ENCODE peak calls at places on chromosomes 13 and 19, in nine cellular contexts. D is lung; C is neural progenitor cell; O is heart left ventricle; G is CD8-positive, alpha-beta T cell; L is heart right ventricle; P is hepatocyte; Q is BE2C; Y is cardiac muscle cell. A is an unnamed sample. For H3K27me3 and H3K4me1, the result is how much of the 10 kb centered on the place peaks cover.

GRCh38 chr19:47275866-47276461 is 1.3 kb downstream of the INAFM1 start:
- DNase-seq in D (no peak), C (no peak), O (no peak), G (no peak), L (peak), P (no peak), Q (peak), Y (no peak), A (no peak)

GRCh38 chr13:28449826-28450773 is 44.8 kb downstream of the FLT1 start:
- DNase-seq in D (no peak), C (no peak), O (no peak), G (no peak), L (no peak), P (no peak), Q (no peak), Y (no peak), A (no peak)

GRCh38 chr13:28719656-28720055 is 886 bp upstream of the SLC46A3 start:
- DNase-seq in D (no peak), C (no peak), O (no peak), G (no peak), L (no peak), P (no peak), Q (no peak), Y (no peak), A (no peak)

GRCh38 chr13:40146586-40147240 is 491.3 kb downstream of the COG6 start:
- DNase-seq in D (no peak), C (no peak), O (no peak), G (no peak), L (no peak), P (no peak), Q (no peak), Y (no peak), A (no peak)

GRCh38 chr13:51154029-51154555 is 43.0 kb upstream of the C13orf42 start:
- DNase-seq in D (no peak), C (no peak), O (no peak), G (no peak), L (no peak), P (no peak), Q (no peak), Y (no peak), A (no peak)

GRCh38 chr19:7415163-7415856 is 66.6 kb downstream of the ARHGEF18 start:
- DNase-seq in D (peak), C (no peak), O (no peak), G (no peak), L (no peak), P (peak), Q (no peak), Y (no peak), A (peak)

GRCh38 chr19:13277104-13277809 is 127.0 kb downstream of the IER2 start:
- DNase-seq in D (peak), C (peak), O (no peak), G (peak), L (peak), P (peak), Q (peak), Y (peak), A (peak)

GRCh38 chr19:10861118-10861651 is 10.2 kb upstream of the CARM1 start:
- DNase-seq in D (no peak), C (peak), O (peak), G (no peak), L (no peak), P (no peak), Q (peak), Y (peak), A (peak)

GRCh38 chr13:23921451-23921888 is 24.2 kb upstream of the C1QTNF9B start:
- DNase-seq in D (no peak), C (peak), O (no peak), G (no peak), L (no peak), P (peak), Q (no peak), Y (peak), A (no peak)

GRCh38 chr13:96680898-96681297 is 313.4 kb downstream of the OXGR1 start:
- DNase-seq in D (no peak), C (no peak), O (no peak), G (no peak), L (no peak), P (no peak), Q (no peak), Y (no peak), A (no peak)

GRCh38 chr13:49641810-49642291 is 13.5 kb downstream of the ARL11 start:
- DNase-seq in D (peak), C (no peak), O (no peak), G (no peak), L (no peak), P (peak), Q (no peak), Y (no peak), A (no peak)

GRCh38 chr19:41666075-41666474 is 22.0 kb downstream of the CEACAM7 start:
- DNase-seq in D (no peak), C (no peak), O (no peak), G (no peak), L (no peak), P (no peak), Q (no peak), Y (no peak), A (no peak)

GRCh38 chr13:30051531-30052060 is 201.2 kb upstream of the UBL3 start:
- DNase-seq in D (no peak), C (no peak), O (no peak), G (no peak), L (no peak), P (no peak), Q (no peak), Y (no peak), A (no peak)

GRCh38 chr19:47512183-47512947 is 2.5 kb downstream of the NAPA start:
- DNase-seq in D (peak), C (no peak), O (no peak), G (no peak), L (no peak), P (peak), Q (no peak), Y (no peak), A (peak)

GRCh38 chr19:1065606-1066109 is 1.3 kb upstream of the ARHGAP45 start:
- DNase-seq in D (peak), C (no peak), O (no peak), G (no peak), L (no peak), P (peak), Q (no peak), Y (peak), A (no peak)

GRCh38 chr19:2613507-2614295 is 88.8 kb downstream of the GNG7 start:
- DNase-seq in D (no peak), C (peak), O (peak), G (peak), L (peak), P (peak), Q (peak), Y (peak), A (no peak)

GRCh38 chr19:8585894-8586750 is 8.9 kb upstream of the MYO1F start:
- DNase-seq in D (peak), C (peak), O (no peak), G (peak), L (peak), P (peak), Q (peak), Y (peak), A (peak)

GRCh38 chr13:102825921-102826706 is 19.7 kb upstream of the ERCC5 start:
- DNase-seq in D (no peak), C (no peak), O (no peak), G (no peak), L (no peak), P (no peak), Q (no peak), Y (no peak), A (no peak)

GRCh38 chr19:13243971-13244370 is 93.8 kb downstream of the IER2 start:
- DNase-seq in D (no peak), C (no peak), O (no peak), G (no peak), L (no peak), P (no peak), Q (no peak), Y (no peak), A (no peak)

GRCh38 chr13:95608640-95609280 is 35.7 kb downstream of the DZIP1 start:
- DNase-seq in D (no peak), C (no peak), O (no peak), G (no peak), L (no peak), P (no peak), Q (no peak), Y (peak), A (no peak)

GRCh38 chr13:110531671-110532083 is 29.8 kb downstream of the RAB20 start:
- DNase-seq in D (no peak), C (no peak), O (no peak), G (no peak), L (no peak), P (no peak), Q (no peak), Y (no peak), A (no peak)

GRCh38 chr19:41156207-41156606 is 36.8 kb upstream of the CYP2S1 start:
- DNase-seq in D (no peak), C (no peak), O (no peak), G (no peak), L (no peak), P (no peak), Q (no peak), Y (no peak), A (no peak)

GRCh38 chr13:29956771-29957170 is 106.4 kb upstream of the UBL3 start:
- DNase-seq in D (no peak), C (no peak), O (no peak), G (no peak), L (no peak), P (no peak), Q (no peak), Y (no peak), A (no peak)

GRCh38 chr19:32830231-32831014 is 39.1 kb downstream of the SLC7A9 start:
- DNase-seq in D (no peak), C (no peak), O (no peak), G (no peak), L (no peak), P (no peak), Q (no peak), Y (no peak), A (no peak)

GRCh38 chr13:49308104-49308875 is 60.6 kb downstream of the CDADC1 start:
- DNase-seq in D (peak), C (no peak), O (peak), G (no peak), L (peak), P (peak), Q (no peak), Y (no peak), A (peak)

GRCh38 chr13:40288259-40288658 is 378.2 kb downstream of the FOXO1 start:
- DNase-seq in D (no peak), C (no peak), O (no peak), G (no peak), L (no peak), P (no peak), Q (no peak), Y (no peak), A (no peak)

GRCh38 chr19:1811472-1811894 is 593 bp downstream of the ATP8B3 start:
- DNase-seq in D (peak), C (no peak), O (peak), G (no peak), L (peak), P (peak), Q (peak), Y (peak), A (peak)

GRCh38 chr13:93235258-93236015 is 8.8 kb downstream of the GPC6 start:
- DNase-seq in D (no peak), C (no peak), O (no peak), G (no peak), L (no peak), P (no peak), Q (no peak), Y (no peak), A (no peak)

GRCh38 chr19:17794731-17795494 is at the start of gene B3GNT3:
- DNase-seq in D (peak), C (peak), O (peak), G (no peak), L (peak), P (peak), Q (peak), Y (peak), A (peak)

GRCh38 chr19:17795495-17795856 is 538 bp downstream of the B3GNT3 start:
- DNase-seq in D (no peak), C (no peak), O (no peak), G (no peak), L (no peak), P (no peak), Q (no peak), Y (no peak), A (no peak)

GRCh38 chr19:17796838-17797168 is 1.9 kb downstream of the B3GNT3 start:
- DNase-seq in D (no peak), C (peak), O (no peak), G (no peak), L (no peak), P (no peak), Q (no peak), Y (no peak), A (no peak)

GRCh38 chr19:17796013-17796837 is 1.3 kb downstream of the B3GNT3 start:
- DNase-seq in D (no peak), C (peak), O (no peak), G (no peak), L (no peak), P (peak), Q (no peak), Y (no peak), A (no peak)

GRCh38 chr19:17794412-17794730 is 567 bp upstream of the B3GNT3 start:
- DNase-seq in D (no peak), C (peak), O (no peak), G (no peak), L (no peak), P (no peak), Q (no peak), Y (no peak), A (no peak)
- H3K27me3 ChIP-seq in D (under half), C (under half), O (half or more), G (under half), L (half or more), P (under half), Q (under half), Y (under half), A (under half)

GRCh38 chr13:26376430-26376829 is 122.5 kb downstream of the CDK8 start:
- DNase-seq in D (no peak), C (no peak), O (no peak), G (no peak), L (no peak), P (no peak), Q (no peak), Y (no peak), A (no peak)

GRCh38 chr13:26378116-26378515 is 124.2 kb downstream of the CDK8 start:
- DNase-seq in D (no peak), C (no peak), O (no peak), G (no peak), L (no peak), P (no peak), Q (no peak), Y (no peak), A (no peak)

GRCh38 chr13:26380930-26381329 is 127.0 kb downstream of the CDK8 start:
- DNase-seq in D (no peak), C (no peak), O (no peak), G (no peak), L (no peak), P (no peak), Q (no peak), Y (no peak), A (no peak)

GRCh38 chr13:26379831-26380230 is 125.9 kb downstream of the CDK8 start:
- DNase-seq in D (no peak), C (no peak), O (no peak), G (no peak), L (no peak), P (no peak), Q (no peak), Y (no peak), A (no peak)

GRCh38 chr13:26377038-26377437 is 123.1 kb downstream of the CDK8 start:
- DNase-seq in D (no peak), C (peak), O (no peak), G (no peak), L (no peak), P (peak), Q (peak), Y (peak), A (no peak)
- TF ChIP-seq CTCF in D (no peak), C (peak), O (peak), G (peak), L (peak), P (peak), Q (peak), Y (peak), A (peak)

DNA sequence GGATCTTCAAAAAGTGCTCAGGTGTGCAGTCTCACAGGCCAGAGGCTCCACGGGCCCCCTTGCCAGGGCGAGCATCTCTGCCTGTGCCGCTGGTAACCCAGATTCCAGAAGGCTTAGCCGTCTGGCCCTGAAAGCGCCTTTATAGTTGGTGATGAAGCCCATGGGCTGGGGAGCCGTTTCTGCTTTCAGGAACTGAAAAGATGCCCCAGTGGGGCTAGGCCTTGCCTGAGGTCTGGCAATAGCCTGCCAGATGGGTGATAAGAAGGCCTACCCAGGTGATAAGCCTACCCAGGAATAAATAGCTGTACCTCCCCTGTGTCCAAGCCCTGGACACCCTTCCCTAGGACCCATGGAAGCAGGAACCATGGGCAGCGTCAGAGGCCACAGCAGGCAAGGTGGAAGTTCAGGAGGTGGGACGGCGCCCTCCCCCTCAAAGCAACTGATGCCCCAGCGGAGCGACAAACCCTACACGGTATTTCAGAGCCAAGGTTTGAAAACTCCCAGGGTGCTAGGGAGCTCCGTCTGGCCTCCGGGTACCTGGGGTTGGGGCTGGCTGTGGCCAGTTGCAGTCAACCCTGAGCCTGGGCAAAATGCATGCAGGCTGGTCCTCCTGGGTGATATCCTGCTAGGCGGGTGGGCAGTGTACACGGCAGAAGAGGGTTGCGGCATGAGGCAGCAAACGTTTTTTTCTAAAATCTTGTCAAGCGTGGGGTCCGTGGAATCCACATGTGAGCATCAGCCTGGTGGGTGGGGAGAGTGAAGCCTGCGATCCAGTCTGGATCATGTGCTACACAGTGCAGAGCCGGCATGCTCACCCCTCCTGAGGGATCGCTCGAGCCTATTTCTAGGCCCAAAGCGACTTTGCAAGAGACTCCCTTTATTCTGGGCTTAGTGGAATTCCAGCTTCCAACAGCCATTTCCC is 45.3 kb downstream of the ACTN4 start:
- DNase-seq in D (no peak), C (peak), O (no peak), G (no peak), L (no peak), P (no peak), Q (no peak), Y (no peak), A (no peak)
- H3K4me1 ChIP-seq in D (under half), C (under half), O (half or more), G (under half), L (half or more), P (under half), Q (under half), Y (under half), A (half or more)

GRCh38 chr19:49069026-49069425 is 3.5 kb downstream of the KCNA7 start:
- DNase-seq in D (no peak), C (no peak), O (no peak), G (no peak), L (no peak), P (no peak), Q (no peak), Y (no peak), A (no peak)

GRCh38 chr19:49071860-49072547 is 495 bp downstream of the KCNA7 start:
- DNase-seq in D (no peak), C (peak), O (no peak), G (no peak), L (no peak), P (no peak), Q (no peak), Y (peak), A (no peak)

GRCh38 chr19:49067554-49067953 is 2.9 kb upstream of the NTF4 start:
- DNase-seq in D (no peak), C (no peak), O (no peak), G (no peak), L (no peak), P (no peak), Q (no peak), Y (peak), A (no peak)

GRCh38 chr19:49073514-49074378 is 1.2 kb upstream of the KCNA7 start:
- DNase-seq in D (no peak), C (peak), O (no peak), G (no peak), L (no peak), P (no peak), Q (peak), Y (peak), A (no peak)

DNA sequence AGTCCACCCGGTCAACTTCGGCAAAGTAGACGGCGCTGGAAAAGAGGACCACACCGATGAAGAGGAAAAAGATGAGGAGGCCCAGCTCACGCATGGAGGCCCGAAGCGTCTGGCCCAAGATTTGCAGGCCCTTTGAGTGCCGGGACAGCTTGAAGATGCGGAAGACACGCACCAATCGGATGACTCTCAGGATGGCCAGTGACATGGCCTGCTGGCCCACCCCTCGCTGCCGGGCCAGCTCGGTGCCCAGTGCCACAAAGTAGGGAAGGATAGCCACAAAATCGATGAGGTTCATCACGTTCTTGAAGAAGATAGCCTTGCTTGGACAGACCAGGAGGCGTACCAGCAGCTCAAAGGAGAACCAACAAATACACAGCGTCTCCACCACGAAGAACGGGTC is 2.1 kb downstream of the KCNA7 start:
- DNase-seq in D (no peak), C (no peak), O (no peak), G (no peak), L (no peak), P (no peak), Q (no peak), Y (no peak), A (no peak)
- H3K27me3 ChIP-seq in D (under half), C (half or more), O (half or more), G (under half), L (under half), P (half or more), Q (under half), Y (under half), A (under half)

DNA sequence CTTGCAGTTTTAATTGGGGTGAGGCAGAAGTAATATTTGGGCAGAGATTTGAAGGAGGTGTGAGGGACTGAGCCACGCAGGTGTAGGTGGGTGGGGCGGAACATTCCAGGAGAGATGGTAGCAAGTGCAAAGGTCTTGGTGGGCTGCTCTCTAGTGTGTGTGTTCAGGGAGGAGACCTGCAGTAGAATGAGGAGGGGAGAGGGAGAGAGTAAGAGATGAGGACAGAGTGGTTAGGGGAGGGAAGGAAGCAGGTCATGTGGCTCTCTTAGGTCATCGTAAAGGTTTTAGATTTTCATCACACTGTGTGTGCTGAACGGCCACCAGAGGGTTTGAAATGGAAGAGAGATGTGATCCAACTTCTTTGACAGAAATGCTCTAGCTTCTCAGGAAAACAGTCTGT is 33.5 kb downstream of the WASF3 start:
- DNase-seq in D (no peak), C (no peak), O (no peak), G (no peak), L (no peak), P (peak), Q (no peak), Y (no peak), A (no peak)
- TF ChIP-seq CTCF in D (no peak), C (no peak), O (no peak), G (no peak), L (no peak), P (peak), Q (no peak), Y (no peak), A (no peak)

GRCh38 chr13:59963827-59964226 is 199.9 kb downstream of the DIAPH3 start:
- DNase-seq in D (no peak), C (no peak), O (no peak), G (no peak), L (no peak), P (no peak), Q (no peak), Y (no peak), A (no peak)
- H3K4me1 ChIP-seq in D (under half), C (under half), O (under half), G (under half), L (under half), P (under half), Q (under half), Y (under half), A (under half)

A was measured in body of pancreas.